ENCODE peak calls at places on chromosomes 6 and 20, in eight cellular contexts. W is breast epithelium, I is glutamatergic neuron, O is anterior cingulate cortex, E is ascending aorta, N is bronchial epithelial cell, B is epithelial cell of esophagus, Y is ACHN. S is an unnamed sample.

GRCh38 chr6:112311950-112312547 is 35.1 kb upstream of the RFPL4B start:
- DNase-seq in O (no peak), Y (peak), W (no peak), E (no peak), B (peak), N (peak), I (no peak), S (no peak)

GRCh38 chr6:49097116-49097515 is 365.9 kb downstream of the MMUT start:
- DNase-seq in O (no peak), E (no peak), I (no peak), B (no peak), N (no peak), Y (no peak), W (no peak), S (no peak)

GRCh38 chr6:133983099-133983939 is 30.3 kb downstream of the TBPL1 start:
- DNase-seq in B (peak), E (no peak), Y (no peak), I (no peak), N (peak), O (no peak), W (no peak), S (no peak)

GRCh38 chr6:112010328-112010727 is 43.6 kb upstream of the CCN6 start:
- DNase-seq in W (no peak), N (no peak), Y (peak), O (no peak), E (no peak), I (no peak), B (peak), S (no peak)

GRCh38 chr6:135537782-135538301 is 40.3 kb upstream of the AHI1 start:
- DNase-seq in E (no peak), Y (peak), N (peak), W (no peak), O (no peak), B (peak), I (no peak), S (no peak)

GRCh38 chr20:10504893-10505292 is 69.8 kb downstream of the SLX4IP start:
- DNase-seq in W (no peak), I (no peak), B (peak), N (peak), E (peak), O (no peak), Y (no peak), S (no peak)

GRCh38 chr6:36685926-36686667 is 7.6 kb downstream of the CDKN1A start:
- DNase-seq in Y (no peak), E (no peak), B (no peak), I (no peak), O (no peak), W (no peak), N (no peak), S (no peak)

GRCh38 chr6:32968770-32969684 is 633 bp downstream of the BRD2 start:
- DNase-seq in E (peak), N (peak), I (peak), B (peak), Y (peak), W (peak), O (peak), S (peak)

GRCh38 chr6:155265843-155266535 is 2.2 kb downstream of the CLDN20 start:
- DNase-seq in N (no peak), B (no peak), E (no peak), O (no peak), W (no peak), Y (no peak), I (no peak), S (no peak)

GRCh38 chr6:40732878-40733277 is 145.7 kb upstream of the LRFN2 start:
- DNase-seq in N (no peak), Y (no peak), B (no peak), E (no peak), O (no peak), I (no peak), W (no peak), S (no peak)

GRCh38 chr6:74768738-74769137 is 437.1 kb downstream of the COL12A1 start:
- DNase-seq in N (no peak), E (no peak), O (no peak), B (no peak), W (no peak), I (no peak), Y (no peak), S (no peak)

GRCh38 chr6:97203343-97203742 is 79.7 kb downstream of the MMS22L start:
- DNase-seq in E (no peak), Y (no peak), N (peak), I (no peak), O (no peak), W (no peak), B (peak), S (no peak)

GRCh38 chr6:23106951-23107350 is 537.6 kb downstream of the HDGFL1 start:
- DNase-seq in Y (no peak), O (no peak), N (peak), E (no peak), I (no peak), B (peak), W (no peak), S (no peak)

GRCh38 chr6:70303034-70303525 is at the start of gene COL9A1:
- DNase-seq in Y (no peak), I (no peak), W (no peak), O (no peak), N (no peak), B (no peak), E (no peak), S (no peak)

GRCh38 chr6:138523347-138524210 is 24.3 kb upstream of the NHSL1 start:
- DNase-seq in B (peak), Y (no peak), O (no peak), N (peak), I (no peak), W (no peak), E (no peak), S (no peak)

GRCh38 chr20:1964061-1964460 is 29.8 kb downstream of the PDYN start:
- DNase-seq in B (no peak), N (no peak), W (no peak), O (no peak), Y (no peak), E (no peak), I (no peak), S (no peak)

GRCh38 chr6:99568103-99568933 is at the start of gene CCNC:
- DNase-seq in O (peak), Y (peak), B (peak), W (peak), N (peak), E (peak), I (peak), S (peak)

GRCh38 chr20:57323034-57323433 is 6.6 kb upstream of the SPO11 start:
- DNase-seq in O (peak), B (peak), W (no peak), N (peak), Y (no peak), I (peak), E (no peak), S (peak)

GRCh38 chr6:124131779-124132178 is 328.1 kb downstream of the NKAIN2 start:
- DNase-seq in I (no peak), W (no peak), E (no peak), B (no peak), O (no peak), N (no peak), Y (no peak), S (no peak)

GRCh38 chr6:129621252-129621651 is 88.7 kb downstream of the ARHGAP18 start:
- DNase-seq in W (no peak), I (no peak), E (no peak), N (no peak), Y (peak), O (no peak), B (peak), S (no peak)

GRCh38 chr20:49510562-49511117 is 28.2 kb upstream of the KCNB1 start:
- DNase-seq in I (no peak), E (peak), Y (peak), B (no peak), N (no peak), O (no peak), W (peak), S (no peak)

GRCh38 chr6:137910424-137910834 is 43.4 kb downstream of the TNFAIP3 start:
- DNase-seq in W (no peak), O (no peak), Y (no peak), B (no peak), E (no peak), I (no peak), N (no peak), S (no peak)

GRCh38 chr20:16877053-16877554 is 128.9 kb downstream of the OTOR start:
- DNase-seq in W (no peak), O (no peak), E (no peak), I (no peak), N (no peak), Y (no peak), B (no peak), S (no peak)

GRCh38 chr6:159973951-159974350 is 5.1 kb downstream of the IGF2R start:
- DNase-seq in I (no peak), O (no peak), E (no peak), W (no peak), B (peak), Y (peak), N (peak), S (no peak)

GRCh38 chr20:53857723-53858236 is 212.6 kb downstream of the BCAS1 start:
- DNase-seq in Y (no peak), O (no peak), W (no peak), E (no peak), I (no peak), B (no peak), N (no peak), S (no peak)

GRCh38 chr6:25717856-25718740 is 36.4 kb upstream of the SLC17A4 start:
- DNase-seq in Y (peak), B (peak), N (peak), O (no peak), E (no peak), I (no peak), W (no peak), S (no peak)

GRCh38 chr6:105993769-105994521 is 92.2 kb upstream of the PRDM1 start:
- DNase-seq in E (peak), Y (no peak), I (peak), N (no peak), W (no peak), O (no peak), B (peak), S (no peak)

GRCh38 chr20:50704514-50704913 is 13.2 kb upstream of the RIPOR3 start:
- DNase-seq in E (no peak), Y (no peak), N (no peak), W (no peak), I (no peak), B (no peak), O (no peak), S (no peak)